ENCODE peak calls at places on chromosome X, in seven cellular contexts. I is uterus, G is HCT116, E is NB4, V is sigmoid colon, F is body of pancreas, O is right lobe of liver. B is an unnamed sample.

GRCh38 chrX:153981771-153982533 is 9.4 kb downstream of the TMEM187 start:
- DNase-seq in I (peak; percentile 69), G (no peak), E (peak; percentile 93), V (no peak), F (no peak), O (peak; percentile 59), B (peak; percentile 75)

GRCh38 chrX:155070038-155070437 is 898 bp downstream of the CMC4 start:
- DNase-seq in I (no peak), G (no peak), E (peak; percentile 25), V (no peak), F (no peak), O (no peak), B (no peak)

GRCh38 chrX:345020-345925 is 26.7 kb upstream of the GTPBP6 start:
- DNase-seq in I (no peak), G (no peak), E (no peak), V (peak; percentile 52), F (no peak), O (no peak), B (peak; percentile 50)

GRCh38 chrX:29813174-29813573 is 402.2 kb upstream of the MAGEB2 start:
- DNase-seq in I (no peak), G (no peak), E (no peak), V (no peak), F (no peak), O (no peak), B (no peak)

GRCh38 chrX:63349307-63349706 is 1.8 kb downstream of the SPIN4 start:
- DNase-seq in I (no peak), G (no peak), E (peak; percentile 51), V (no peak), F (no peak), O (no peak), B (no peak)

GRCh38 chrX:69670001-69670555 is 54.2 kb downstream of the EDA start:
- DNase-seq in I (no peak), G (no peak), E (no peak), V (no peak), F (no peak), O (no peak), B (no peak)

GRCh38 chrX:154541896-154542722 is 4.5 kb downstream of the G6PD start:
- DNase-seq in I (peak; percentile 93), G (peak; percentile 34), E (peak; percentile 91), V (peak; percentile 88), F (peak; percentile 58), O (peak; percentile 80), B (peak; percentile 84)

GRCh38 chrX:153970398-153971123 is 1.1 kb downstream of the HCFC1 start:
- DNase-seq in I (peak; percentile 71), G (no peak), E (peak; percentile 85), V (peak; percentile 82), F (peak; percentile 31), O (no peak), B (peak; percentile 53)

GRCh38 chrX:132757066-132757623 is 201.3 kb downstream of the HS6ST2 start:
- DNase-seq in I (no peak), G (no peak), E (no peak), V (no peak), F (no peak), O (no peak), B (no peak)

GRCh38 chrX:152915541-152916241 is 17.8 kb downstream of the ZNF185 start:
- DNase-seq in I (peak; percentile 50), G (peak; percentile 18), E (peak; percentile 55), V (no peak), F (no peak), O (no peak), B (no peak)

GRCh38 chrX:143635915-143636314 is at the start of gene SLITRK4:
- DNase-seq in I (no peak), G (no peak), E (no peak), V (no peak), F (peak; percentile 20), O (no peak), B (no peak)

GRCh38 chrX:19846995-19847790 is 40.2 kb downstream of the SH3KBP1 start:
- DNase-seq in I (peak; percentile 28), G (no peak), E (peak; percentile 87), V (no peak), F (no peak), O (no peak), B (no peak)

GRCh38 chrX:77743720-77744119 is 42.3 kb downstream of the ATRX start:
- DNase-seq in I (no peak), G (no peak), E (no peak), V (no peak), F (no peak), O (no peak), B (no peak)

GRCh38 chrX:50103866-50104566 is 96.8 kb downstream of the AKAP4 start:
- DNase-seq in I (peak; percentile 57), G (no peak), E (no peak), V (no peak), F (no peak), O (no peak), B (no peak)

GRCh38 chrX:50098749-50099148 is 102.1 kb downstream of the AKAP4 start:
- DNase-seq in I (no peak), G (no peak), E (no peak), V (no peak), F (no peak), O (no peak), B (no peak)

GRCh38 chrX:50098241-50098640 is 102.6 kb downstream of the AKAP4 start:
- DNase-seq in I (no peak), G (no peak), E (no peak), V (no peak), F (peak; percentile 11), O (no peak), B (no peak)

GRCh38 chrX:50097121-50097520 is 103.7 kb downstream of the AKAP4 start:
- DNase-seq in I (no peak), G (no peak), E (no peak), V (no peak), F (no peak), O (no peak), B (no peak)

DNA sequence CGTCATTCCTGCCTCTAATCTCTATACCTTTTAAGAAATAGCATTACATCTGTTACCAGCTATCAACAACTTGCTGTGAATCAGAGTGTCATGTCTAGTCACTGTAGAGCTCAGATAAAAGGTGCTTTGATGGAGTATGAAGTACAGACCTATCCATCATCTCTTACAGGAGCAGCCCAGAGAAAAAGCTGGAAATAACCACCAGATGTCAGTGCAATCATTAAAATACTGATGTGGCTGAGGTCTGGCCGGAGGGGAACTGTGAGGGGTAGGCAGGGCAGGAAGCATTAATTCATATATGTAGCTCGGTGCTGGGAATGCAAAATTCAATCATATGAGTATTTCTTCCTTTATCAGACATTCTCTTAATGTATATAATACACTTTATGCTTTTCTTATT is 100.6 kb downstream of the AKAP4 start:
- DNase-seq in I (peak; percentile 19), G (no peak), E (peak; percentile 22), V (no peak), F (no peak), O (no peak), B (no peak)
- TF ChIP-seq CTCF in I (peak; percentile 44), G (peak; percentile 53), E (no peak), V (peak; percentile 13), F (no peak), O (peak; percentile 40), B (no peak)

GRCh38 chrX:40176256-40176978 is 78.7 kb upstream of the BCOR start:
- DNase-seq in I (peak; percentile 47), G (no peak), E (peak; percentile 89), V (peak; percentile 86), F (peak; percentile 65), O (peak; percentile 82), B (peak; percentile 81)
- TF ChIP-seq POLR2A in I (peak; percentile 5), G (no peak), E (no peak), V (no peak), F (peak; percentile 69), O (peak; percentile 48), B (no peak)

GRCh38 chrX:40644175-40644574 is 3.2 kb downstream of the CXorf38 start:
- DNase-seq in I (no peak), G (no peak), E (peak; percentile 84), V (no peak), F (no peak), O (no peak), B (no peak)

GRCh38 chrX:40646489-40647306 is 663 bp downstream of the CXorf38 start:
- DNase-seq in I (peak; percentile 28), G (no peak), E (peak; percentile 62), V (peak; percentile 80), F (peak; percentile 49), O (peak; percentile 54), B (peak; percentile 64)

GRCh38 chrX:40651620-40652223 is 4.4 kb upstream of the CXorf38 start:
- DNase-seq in I (peak; percentile 76), G (peak; percentile 45), E (peak; percentile 70), V (peak; percentile 81), F (peak; percentile 67), O (peak; percentile 63), B (peak; percentile 49)

GRCh38 chrX:40644821-40645358 is 2.5 kb downstream of the CXorf38 start:
- DNase-seq in I (peak; percentile 68), G (no peak), E (peak; percentile 74), V (peak; percentile 74), F (peak; percentile 26), O (peak; percentile 60), B (no peak)

DNA sequence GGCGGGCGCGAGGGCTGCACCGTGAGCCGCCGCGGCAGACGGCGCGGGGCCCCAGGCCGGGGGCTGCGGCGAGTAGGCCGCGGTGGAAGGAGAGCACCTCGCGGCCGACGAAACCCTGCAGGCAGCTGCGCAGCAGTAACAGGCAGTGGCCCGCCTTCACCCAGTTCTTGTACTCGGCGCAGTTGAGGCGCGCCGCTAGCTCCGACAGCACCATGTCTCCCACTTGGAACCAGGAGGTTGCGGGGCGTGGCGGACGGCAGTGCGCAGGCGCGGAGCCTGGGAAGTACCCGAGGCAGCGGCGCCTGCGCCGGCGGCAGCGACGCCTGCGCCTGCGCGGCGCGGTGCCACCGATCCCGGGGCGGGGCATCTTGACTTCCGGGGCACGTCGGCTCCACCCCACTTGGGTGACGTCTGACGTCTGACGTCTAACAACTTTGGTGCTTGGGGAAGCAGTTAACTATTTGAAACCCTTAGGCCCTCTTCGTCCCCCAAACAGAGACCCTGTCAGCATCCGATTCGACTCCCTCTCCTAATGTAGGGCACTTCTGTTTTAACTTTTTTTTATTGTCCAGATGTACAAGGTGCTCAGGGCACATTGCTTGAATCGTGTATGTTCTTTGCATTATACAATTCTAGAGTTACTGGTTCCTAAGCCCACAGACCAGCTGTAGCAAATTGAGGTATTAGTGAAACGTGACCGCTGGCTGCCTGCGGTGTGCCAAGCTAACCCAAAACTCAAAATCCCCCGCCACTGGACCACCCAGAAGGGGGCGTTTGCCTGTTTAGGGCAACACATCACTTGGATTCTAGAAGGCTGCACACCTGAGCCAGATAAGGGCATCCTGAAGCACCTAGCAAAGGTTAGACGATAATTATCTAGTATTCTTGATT is at the start of gene CXorf38:
- DNase-seq in I (peak; percentile 93), G (peak; percentile 66), E (peak; percentile 87), V (peak; percentile 97), F (peak; percentile 92), O (peak; percentile 91), B (peak; percentile 95)
- TF ChIP-seq CTCF in I (no peak), G (no peak), E (no peak), V (no peak), F (no peak), O (no peak), B (no peak)

GRCh38 chrX:120244735-120245498 is 5.7 kb upstream of the ZBTB33 start:
- DNase-seq in I (peak; percentile 78), G (peak; percentile 77), E (peak; percentile 80), V (peak; percentile 91), F (peak; percentile 85), O (peak; percentile 76), B (peak; percentile 66)
- TF ChIP-seq POLR2A in I (no peak), G (no peak), E (no peak), V (no peak), F (peak; percentile 66), O (peak; percentile 33), B (no peak)

B was measured in heart left ventricle.